ENCODE peak calls at places on chromosomes 16 and 17, in eight cellular contexts. J, P, R, A, X, L, G and U are unnamed samples.

GRCh38 chr16:88971371-88972097 is 5.5 kb downstream of the CBFA2T3 start:
- DNase-seq in J (no peak), A (no peak), L (no peak), R (no peak), X (no peak), G (no peak), P (no peak), U (peak; percentile 89)

GRCh38 chr16:3503513-3503912 is 2.7 kb downstream of the CLUAP1 start:
- DNase-seq in G (no peak), P (no peak), X (no peak), A (no peak), J (no peak), L (no peak), R (no peak), U (peak; percentile 45)

GRCh38 chr16:67393111-67393789 is at the start of gene TPPP3:
- DNase-seq in G (peak; percentile 92), J (no peak), R (peak; percentile 97), P (peak; percentile 73), L (peak; percentile 90), A (peak; percentile 76), X (no peak), U (peak; percentile 88)

GRCh38 chr16:84503751-84504395 is 586 bp downstream of the MEAK7 start:
- DNase-seq in A (peak; percentile 55), G (no peak), J (no peak), L (peak; percentile 20), P (no peak), R (no peak), X (no peak), U (peak; percentile 77)

GRCh38 chr16:55539049-55539448 is 27.4 kb upstream of the CAPNS2 start:
- DNase-seq in L (no peak), R (no peak), A (peak; percentile 65), X (no peak), G (no peak), P (no peak), J (no peak), U (no peak)

GRCh38 chr16:50269769-50270509 is 3.6 kb downstream of the ADCY7 start:
- DNase-seq in J (no peak), G (no peak), R (no peak), X (no peak), L (no peak), P (no peak), A (no peak), U (peak; percentile 59)

GRCh38 chr16:67672739-67673662 is 6.4 kb downstream of the C16orf86 start:
- DNase-seq in A (peak; percentile 67), J (no peak), R (peak; percentile 92), P (peak; percentile 84), G (peak; percentile 76), L (peak; percentile 71), X (no peak), U (peak; percentile 91)

GRCh38 chr17:56754523-56755208 is 79.1 kb downstream of the C17orf67 start:
- DNase-seq in P (peak; percentile 70), A (peak; percentile 56), J (no peak), R (no peak), L (no peak), G (no peak), X (no peak), U (no peak)

GRCh38 chr16:65023802-65024201 is 98.1 kb downstream of the CDH11 start:
- DNase-seq in L (no peak), G (no peak), J (no peak), X (no peak), P (no peak), R (no peak), A (no peak), U (no peak)

GRCh38 chr16:55643161-55643970 is 12.4 kb upstream of the SLC6A2 start:
- DNase-seq in R (peak; percentile 79), A (peak; percentile 12), P (no peak), X (no peak), G (peak; percentile 26), J (no peak), L (peak; percentile 21), U (no peak)

GRCh38 chr17:19703106-19703775 is 13.1 kb downstream of the SLC47A2 start:
- DNase-seq in R (peak; percentile 72), L (no peak), G (no peak), J (peak; percentile 90), P (no peak), A (no peak), X (no peak), U (no peak)

GRCh38 chr17:79651266-79651665 is 40.4 kb upstream of the RBFOX3 start:
- DNase-seq in J (peak; percentile 72), R (peak; percentile 70), A (no peak), X (no peak), P (no peak), G (peak; percentile 2), L (no peak), U (no peak)

GRCh38 chr16:22646948-22647556 is 136.4 kb downstream of the NPIPB5 start:
- DNase-seq in A (no peak), L (no peak), P (no peak), R (no peak), X (no peak), J (no peak), G (no peak), U (no peak)

GRCh38 chr17:77892031-77892430 is 66.5 kb upstream of the TNRC6C start:
- DNase-seq in J (no peak), G (no peak), A (no peak), R (no peak), X (no peak), L (no peak), P (no peak), U (peak; percentile 39)

GRCh38 chr17:28973414-28973813 is 22.1 kb upstream of the PHF12 start:
- DNase-seq in L (peak; percentile 49), R (no peak), A (peak; percentile 46), J (no peak), P (no peak), X (no peak), G (no peak), U (no peak)

GRCh38 chr17:55496094-55496881 is 15.0 kb downstream of the SMIM36 start:
- DNase-seq in A (peak; percentile 67), X (no peak), G (peak; percentile 20), R (no peak), L (no peak), P (peak; percentile 67), J (no peak), U (no peak)

GRCh38 chr17:11332706-11333105 is 91.7 kb downstream of the SHISA6 start:
- DNase-seq in L (no peak), X (no peak), A (no peak), P (no peak), G (no peak), J (no peak), R (no peak), U (no peak)

GRCh38 chr17:11334493-11334892 is 93.5 kb downstream of the SHISA6 start:
- DNase-seq in L (no peak), X (no peak), G (no peak), A (no peak), P (no peak), R (no peak), J (peak; percentile 75), U (no peak)

GRCh38 chr17:11326492-11326891 is 85.5 kb downstream of the SHISA6 start:
- DNase-seq in P (no peak), J (peak; percentile 66), X (no peak), R (peak; percentile 23), G (no peak), L (no peak), A (no peak), U (no peak)

GRCh38 chr17:11331790-11332526 is 90.9 kb downstream of the SHISA6 start:
- DNase-seq in X (no peak), R (no peak), J (peak; percentile 84), A (no peak), G (no peak), P (no peak), L (no peak), U (no peak)

DNA sequence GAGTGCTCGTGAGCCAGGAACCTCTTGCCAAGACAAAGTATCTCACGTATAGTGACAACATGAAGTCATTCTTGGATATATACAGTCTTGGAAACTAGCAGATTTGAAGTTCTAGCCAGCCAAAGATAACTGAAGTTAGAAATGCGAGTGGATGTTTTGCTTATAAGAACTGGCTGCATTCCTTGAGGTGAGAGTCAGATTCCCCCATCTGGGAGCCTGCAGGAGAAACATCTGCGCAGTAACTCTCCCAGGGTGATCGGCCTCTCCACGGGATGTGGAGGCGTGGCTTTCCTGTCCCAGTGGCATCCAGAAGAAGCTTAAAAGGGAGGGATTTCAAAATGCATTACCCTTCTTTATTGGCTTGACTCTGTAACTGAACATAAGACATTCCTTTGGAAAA is 89.9 kb downstream of the SHISA6 start:
- DNase-seq in L (no peak), R (no peak), X (no peak), A (peak; percentile 1), J (peak; percentile 89), G (peak; percentile 51), P (no peak), U (no peak)
- TF ChIP-seq CTCF in L (no peak), R (no peak), X (no peak), A (no peak), J (no peak), G (no peak), P (no peak), U (no peak)

DNA sequence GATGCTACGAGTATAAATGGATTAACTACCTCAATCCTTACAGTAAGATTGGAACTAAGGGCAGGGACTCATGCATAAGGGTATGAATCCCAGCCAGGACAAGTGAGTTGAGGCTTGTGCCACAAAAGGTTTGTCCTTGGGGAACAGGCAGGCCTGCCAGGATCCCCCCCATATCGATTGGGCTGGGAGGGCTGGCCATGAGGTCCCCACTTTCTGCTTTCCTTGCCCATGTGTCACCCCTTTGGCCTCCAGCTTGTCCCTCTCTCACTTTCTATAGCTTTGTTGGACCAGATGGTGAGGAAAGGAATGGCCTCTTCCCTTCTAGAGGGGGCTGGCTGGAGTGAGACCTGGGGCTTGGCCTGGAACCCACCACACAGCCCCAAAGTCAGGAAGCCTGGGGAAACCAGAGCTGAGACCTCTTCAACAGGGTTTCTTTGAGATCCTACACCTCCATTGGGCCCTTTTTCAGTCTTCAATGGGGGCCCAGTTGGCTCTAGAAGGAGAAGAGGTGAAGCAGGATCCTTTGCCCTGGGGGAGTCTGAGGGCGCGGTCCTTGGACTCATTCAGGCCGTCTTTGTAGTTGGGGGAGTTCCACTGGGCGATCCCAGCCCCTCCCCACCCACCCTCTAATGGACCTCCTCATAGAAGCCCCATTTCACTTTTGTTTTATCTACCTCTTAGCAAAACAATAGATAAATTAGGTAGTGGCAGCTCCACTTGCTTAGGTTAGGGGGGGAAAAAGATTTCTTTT is 57.3 kb downstream of the IGF2BP1 start:
- DNase-seq in L (no peak), R (no peak), X (no peak), G (no peak), P (no peak), J (no peak), A (no peak), U (no peak)
- TF ChIP-seq POLR2A in L (no peak), R (no peak), X (no peak), G (no peak), P (no peak), J (no peak), A (no peak), U (no peak)

DNA sequence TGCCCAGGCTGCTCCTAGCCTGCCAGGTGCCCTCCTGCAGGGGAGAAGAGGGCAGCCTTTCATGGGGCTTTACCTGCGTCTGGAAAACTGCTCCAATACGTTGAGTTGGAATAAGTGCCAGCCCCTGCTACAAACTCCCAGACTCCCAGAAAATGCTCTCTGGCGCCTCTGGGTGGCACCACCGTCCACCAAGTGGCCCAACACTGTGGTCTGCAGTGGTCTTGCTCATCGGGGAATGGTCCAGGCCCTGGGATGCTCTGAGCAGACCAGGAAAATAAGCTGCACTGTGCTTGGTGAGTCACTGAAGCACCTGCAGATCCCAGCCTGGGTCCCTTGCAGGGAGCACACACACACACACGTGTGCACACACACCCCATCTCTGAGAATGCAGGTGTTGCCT is 20.8 kb downstream of the CDIP1 start:
- DNase-seq in G (no peak), P (peak; percentile 40), A (peak; percentile 46), R (no peak), L (peak; percentile 49), J (no peak), X (no peak), U (peak; percentile 65)
- TF ChIP-seq CTCF in G (no peak), P (peak; percentile 55), A (peak; percentile 65), R (no peak), L (peak; percentile 35), J (peak; percentile 51), X (no peak), U (peak; percentile 8)

GRCh38 chr17:46192484-46193245 is 564 bp downstream of the KANSL1 start:
- DNase-seq in A (peak; percentile 54), G (peak; percentile 75), L (peak; percentile 68), J (no peak), R (peak; percentile 92), P (peak; percentile 89), X (no peak), U (peak; percentile 93)
- TF ChIP-seq POLR2A in A (peak; percentile 25), G (no peak), L (peak; percentile 5), J (no peak), R (no peak), P (peak; percentile 67), X (no peak), U (no peak)